ENCODE peak calls at places on chromosomes 5 and 9, in six cellular contexts. One of them, this sample, is unnamed.

GRCh38 chr5:142472306-142472951 is 147.6 kb upstream of the SPRY4 start:
- DNase-seq in Daoy: peak; percentile 89
- DNase-seq in vagina: no peak
- DNase-seq in GM10248: no peak
- DNase-seq in GM13976: no peak
- DNase-seq in HFFc6: peak; percentile 95
- DNase-seq in this sample: peak; percentile 93

GRCh38 chr9:125426926-125427325 is 165.3 kb downstream of the GAPVD1 start:
- DNase-seq in GM13976: no peak
- DNase-seq in HFFc6: no peak
- DNase-seq in GM10248: no peak
- DNase-seq in vagina: no peak
- DNase-seq in Daoy: no peak
- DNase-seq in this sample: no peak

GRCh38 chr5:143434261-143435206 is 31.0 kb upstream of the NR3C1 start:
- DNase-seq in HFFc6: no peak
- DNase-seq in Daoy: no peak
- DNase-seq in vagina: no peak
- DNase-seq in GM10248: no peak
- DNase-seq in GM13976: no peak
- DNase-seq in this sample: no peak

GRCh38 chr9:77743381-77743780 is 95.3 kb upstream of the GNA14 start:
- DNase-seq in vagina: no peak
- DNase-seq in GM10248: no peak
- DNase-seq in GM13976: no peak
- DNase-seq in Daoy: no peak
- DNase-seq in HFFc6: peak; percentile 17
- DNase-seq in this sample: peak; percentile 33

GRCh38 chr5:58932057-58932594 is 349.3 kb downstream of the RAB3C start:
- DNase-seq in Daoy: no peak
- DNase-seq in vagina: no peak
- DNase-seq in GM10248: no peak
- DNase-seq in GM13976: no peak
- DNase-seq in HFFc6: no peak
- DNase-seq in this sample: no peak

GRCh38 chr5:54445691-54446090 is 9.8 kb upstream of the HSPB3 start:
- DNase-seq in Daoy: no peak
- DNase-seq in GM10248: no peak
- DNase-seq in vagina: no peak
- DNase-seq in HFFc6: no peak
- DNase-seq in GM13976: no peak
- DNase-seq in this sample: no peak

GRCh38 chr9:124754289-124754688 is 16.8 kb downstream of the NR6A1 start:
- DNase-seq in Daoy: peak; percentile 54
- DNase-seq in GM13976: no peak
- DNase-seq in GM10248: no peak
- DNase-seq in HFFc6: peak; percentile 53
- DNase-seq in vagina: no peak
- DNase-seq in this sample: peak; percentile 72

GRCh38 chr9:3008091-3008490 is 164.2 kb upstream of the PUM3 start:
- DNase-seq in Daoy: no peak
- DNase-seq in GM10248: no peak
- DNase-seq in vagina: no peak
- DNase-seq in HFFc6: no peak
- DNase-seq in GM13976: no peak
- DNase-seq in this sample: peak; percentile 5

GRCh38 chr5:133801955-133802751 is 166.3 kb downstream of the C5orf15 start:
- DNase-seq in GM10248: no peak
- DNase-seq in GM13976: no peak
- DNase-seq in Daoy: no peak
- DNase-seq in HFFc6: peak; percentile 17
- DNase-seq in vagina: no peak
- DNase-seq in this sample: peak; percentile 45

GRCh38 chr5:146789712-146790660 is 88.6 kb downstream of the PPP2R2B start:
- DNase-seq in GM10248: no peak
- DNase-seq in vagina: no peak
- DNase-seq in Daoy: no peak
- DNase-seq in GM13976: no peak
- DNase-seq in HFFc6: no peak
- DNase-seq in this sample: no peak

GRCh38 chr5:80103375-80103774 is 68.2 kb downstream of the THBS4 start:
- DNase-seq in GM13976: no peak
- DNase-seq in Daoy: no peak
- DNase-seq in GM10248: no peak
- DNase-seq in HFFc6: no peak
- DNase-seq in vagina: no peak
- DNase-seq in this sample: no peak

GRCh38 chr5:172944741-172945140 is 14.5 kb upstream of the RPL26L1 start:
- DNase-seq in Daoy: peak; percentile 55
- DNase-seq in GM13976: no peak
- DNase-seq in HFFc6: no peak
- DNase-seq in GM10248: no peak
- DNase-seq in vagina: no peak
- DNase-seq in this sample: no peak

GRCh38 chr9:71549023-71549422 is 219.3 kb downstream of the CEMIP2 start:
- DNase-seq in GM10248: peak; percentile 53
- DNase-seq in HFFc6: no peak
- DNase-seq in Daoy: no peak
- DNase-seq in GM13976: peak; percentile 39
- DNase-seq in vagina: no peak
- DNase-seq in this sample: no peak